ENCODE peak calls at places on chromosomes 2 and 18, in five cellular contexts. D, F, A, W and X are unnamed samples.

GRCh38 chr2:15989559-15989958 is 49.2 kb downstream of the MYCN start:
- DNase-seq in D (no peak), F (no peak), A (no peak), W (no peak), X (no peak)

GRCh38 chr18:79591040-79591308 is 88.6 kb upstream of the CTDP1 start:
- DNase-seq in D (no peak), F (no peak), A (no peak), W (no peak), X (no peak)

GRCh38 chr2:188303363-188304031 is 11.8 kb downstream of the GULP1 start:
- DNase-seq in D (no peak), F (no peak), A (no peak), W (no peak), X (peak)

GRCh38 chr18:43590182-43590903 is 313.1 kb upstream of the SYT4 start:
- DNase-seq in D (no peak), F (no peak), A (no peak), W (no peak), X (no peak)

GRCh38 chr2:71681626-71682025 is 228.3 kb downstream of the DYSF start:
- DNase-seq in D (no peak), F (no peak), A (no peak), W (no peak), X (no peak)

GRCh38 chr18:44246001-44246400 is 434.7 kb upstream of the SETBP1 start:
- DNase-seq in D (no peak), F (no peak), A (no peak), W (no peak), X (no peak)

GRCh38 chr2:209351636-209352035 is 72.2 kb upstream of the MAP2 start:
- DNase-seq in D (no peak), F (no peak), A (no peak), W (no peak), X (no peak)

GRCh38 chr2:222483513-222484039 is 59.2 kb downstream of the SGPP2 start:
- DNase-seq in D (no peak), F (no peak), A (no peak), W (no peak), X (no peak)

GRCh38 chr2:239153806-239154591 is 246.8 kb downstream of the HDAC4 start:
- DNase-seq in D (no peak), F (no peak), A (no peak), W (no peak), X (no peak)
- TF ChIP-seq SRF in D (no peak), F (no peak), A (no peak), W (no peak), X (no peak)

DNA sequence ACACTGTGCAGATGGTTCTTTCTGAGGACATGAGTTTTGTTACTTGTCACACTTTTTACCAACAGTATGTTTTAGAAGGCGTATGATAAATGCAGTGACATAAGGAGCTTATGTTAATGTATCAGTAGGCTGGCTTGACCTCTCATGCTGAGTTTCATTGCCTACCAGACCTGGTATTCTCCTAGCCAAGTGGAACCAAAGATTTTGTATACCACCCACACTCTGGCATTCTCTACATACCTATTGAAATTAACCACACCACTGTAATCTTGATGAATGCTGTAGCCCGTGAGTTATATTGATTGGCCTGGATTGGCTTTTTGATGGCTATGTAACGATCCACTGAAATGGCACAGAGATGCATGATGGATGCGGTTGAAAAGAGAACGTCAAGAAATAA is 11.4 kb downstream of the HTR2B start:
- DNase-seq in D (no peak), F (no peak), A (no peak), W (no peak), X (no peak)
- TF ChIP-seq SRF in D (no peak), F (no peak), A (no peak), W (no peak), X (no peak)

DNA sequence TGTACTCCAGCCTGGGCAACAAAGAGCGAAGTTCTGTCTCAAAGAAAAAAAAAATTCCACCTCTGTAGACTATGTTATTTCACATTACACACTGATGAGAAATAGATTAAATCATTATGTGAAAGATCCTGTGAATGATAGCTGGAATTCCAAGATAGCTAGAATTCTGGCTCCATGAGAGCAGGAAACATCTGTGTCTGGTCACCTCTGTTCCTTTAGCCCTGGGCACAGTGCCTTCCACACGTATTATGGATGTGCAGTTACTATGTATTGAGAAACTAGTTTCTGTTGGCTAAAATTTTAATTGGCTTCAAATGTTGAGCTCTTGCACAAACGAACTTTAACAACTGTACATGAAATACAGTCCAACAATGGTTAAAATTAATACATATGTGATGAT is 68.4 kb downstream of the NABP1 start:
- DNase-seq in D (no peak), F (no peak), A (no peak), W (no peak), X (no peak)
- TF ChIP-seq SRF in D (no peak), F (no peak), A (no peak), W (no peak), X (no peak)

DNA sequence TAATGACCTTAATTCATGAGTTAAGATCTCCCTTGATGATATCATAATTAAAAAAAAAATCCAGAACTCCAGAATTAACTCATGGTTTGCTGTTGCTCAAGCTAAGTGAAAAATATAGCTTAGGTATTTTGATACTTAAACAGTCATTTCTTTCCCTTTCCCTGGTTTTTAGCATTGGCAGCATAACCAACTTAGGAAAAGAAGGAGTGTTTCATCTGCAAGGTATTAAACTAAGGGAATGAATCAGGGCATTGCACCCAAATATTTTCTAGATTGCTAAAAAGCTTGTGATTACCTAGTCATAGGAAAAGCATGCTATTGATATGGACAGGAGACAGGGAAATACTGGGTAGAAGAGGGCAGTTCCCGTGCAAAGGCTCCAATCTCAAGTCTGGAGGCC is 207.2 kb downstream of the LRP1B start:
- DNase-seq in D (no peak), F (no peak), A (no peak), W (no peak), X (no peak)
- TF ChIP-seq SRF in D (no peak), F (no peak), A (no peak), W (no peak), X (no peak)